ENCODE peak calls at places on chromosome 15, in eight cellular contexts. T is neural crest cell, F is fibroblast of mammary gland, W is left ventricle myocardium inferior, H is H9, O is HCT116, P is A549, V is dorsolateral prefrontal cortex. J is an unnamed sample.

GRCh38 chr15:80489030-80489594 is 84.9 kb downstream of the ARNT2 start:
- DNase-seq in T (no peak), F (peak), W (no peak), H (no peak), O (no peak), P (no peak), V (no peak), J (no peak)

GRCh38 chr15:55434989-55435825 is 26.9 kb downstream of the PIERCE2 start:
- DNase-seq in T (no peak), F (peak), W (no peak), H (no peak), O (peak), P (peak), V (no peak), J (peak)

GRCh38 chr15:60469893-60470641 is 8.9 kb downstream of the ICE2 start:
- DNase-seq in T (no peak), F (no peak), W (no peak), H (no peak), O (no peak), P (peak), V (no peak), J (no peak)

GRCh38 chr15:89633585-89633984 is 21.7 kb downstream of the KIF7 start:
- DNase-seq in T (no peak), F (no peak), W (no peak), H (no peak), O (no peak), P (no peak), V (no peak), J (no peak)

GRCh38 chr15:63334821-63335220 is 46.8 kb downstream of the CA12 start:
- DNase-seq in T (no peak), F (no peak), W (no peak), H (no peak), O (no peak), P (no peak), V (no peak), J (no peak)

GRCh38 chr15:45129651-45130129 is at the start of the genes DUOX1 and DUOXA1:
- DNase-seq in T (no peak), F (no peak), W (peak), H (peak), O (peak), P (no peak), V (no peak), J (peak)

GRCh38 chr15:60047701-60048100 is 43.6 kb downstream of the FOXB1 start:
- DNase-seq in T (no peak), F (peak), W (no peak), H (no peak), O (no peak), P (no peak), V (no peak), J (no peak)

GRCh38 chr15:76565366-76565765 is 228.8 kb downstream of the ISL2 start:
- DNase-seq in T (no peak), F (no peak), W (no peak), H (no peak), O (no peak), P (no peak), V (no peak), J (no peak)

GRCh38 chr15:99452728-99453643 is 112.8 kb upstream of the MEF2A start:
- DNase-seq in T (no peak), F (no peak), W (peak), H (no peak), O (no peak), P (no peak), V (peak), J (peak)

GRCh38 chr15:41180206-41180789 is 50.3 kb downstream of the EXD1 start:
- DNase-seq in T (no peak), F (no peak), W (no peak), H (no peak), O (no peak), P (no peak), V (no peak), J (no peak)

GRCh38 chr15:69164807-69165636 is 4.6 kb downstream of the GLCE start:
- DNase-seq in T (no peak), F (peak), W (no peak), H (no peak), O (no peak), P (no peak), V (no peak), J (no peak)

GRCh38 chr15:45384700-45385099 is 6.4 kb upstream of the GATM start:
- DNase-seq in T (no peak), F (no peak), W (no peak), H (no peak), O (no peak), P (no peak), V (no peak), J (no peak)

GRCh38 chr15:69170597-69170996 is 10.2 kb downstream of the GLCE start:
- DNase-seq in T (no peak), F (no peak), W (no peak), H (no peak), O (no peak), P (no peak), V (no peak), J (no peak)

GRCh38 chr15:33328105-33328504 is 17.3 kb downstream of the RYR3 start:
- DNase-seq in T (no peak), F (no peak), W (no peak), H (no peak), O (no peak), P (no peak), V (no peak), J (no peak)

GRCh38 chr15:41258706-41259471 is 27.8 kb downstream of the CHP1 start:
- DNase-seq in T (no peak), F (peak), W (no peak), H (no peak), O (no peak), P (no peak), V (no peak), J (peak)

GRCh38 chr15:40306908-40307307 is 827 bp downstream of the PLCB2 start:
- DNase-seq in T (no peak), F (no peak), W (no peak), H (no peak), O (no peak), P (no peak), V (no peak), J (no peak)

GRCh38 chr15:31457161-31457560 is 130.5 kb downstream of the KLF13 start:
- DNase-seq in T (no peak), F (peak), W (no peak), H (no peak), O (no peak), P (no peak), V (no peak), J (no peak)

GRCh38 chr15:31111091-31111647 is 9.6 kb upstream of the TRPM1 start:
- DNase-seq in T (no peak), F (peak), W (no peak), H (no peak), O (no peak), P (no peak), V (no peak), J (no peak)

GRCh38 chr15:51243774-51244173 is 94.6 kb downstream of the CYP19A1 start:
- DNase-seq in T (no peak), F (peak), W (no peak), H (no peak), O (peak), P (no peak), V (no peak), J (no peak)

GRCh38 chr15:93321881-93322282 is 232.9 kb upstream of the RGMA start:
- DNase-seq in T (no peak), F (no peak), W (no peak), H (no peak), O (no peak), P (no peak), V (no peak), J (peak)

GRCh38 chr15:64909546-64909945 is 2.2 kb upstream of the ANKDD1A start:
- DNase-seq in T (no peak), F (no peak), W (peak), H (no peak), O (no peak), P (no peak), V (no peak), J (no peak)

GRCh38 chr15:100889359-100890058 is 9.9 kb downstream of the ALDH1A3 start:
- DNase-seq in T (no peak), F (peak), W (peak), H (no peak), O (no peak), P (no peak), V (no peak), J (no peak)

GRCh38 chr15:93110502-93111040 is 21.6 kb upstream of the RGMA start:
- DNase-seq in T (no peak), F (peak), W (no peak), H (no peak), O (no peak), P (no peak), V (no peak), J (no peak)

GRCh38 chr15:77634266-77634962 is 1.7 kb upstream of the LINGO1 start:
- DNase-seq in T (peak), F (peak), W (peak), H (peak), O (peak), P (peak), V (peak), J (peak)

GRCh38 chr15:77633913-77634265 is 1.2 kb upstream of the LINGO1 start:
- DNase-seq in T (no peak), F (no peak), W (no peak), H (peak), O (no peak), P (no peak), V (no peak), J (no peak)

GRCh38 chr15:77631790-77632551 is 741 bp downstream of the LINGO1 start:
- DNase-seq in T (peak), F (no peak), W (peak), H (peak), O (no peak), P (peak), V (no peak), J (peak)

GRCh38 chr15:77632760-77633133 is at the start of gene LINGO1:
- DNase-seq in T (peak), F (peak), W (no peak), H (no peak), O (no peak), P (peak), V (no peak), J (peak)

DNA sequence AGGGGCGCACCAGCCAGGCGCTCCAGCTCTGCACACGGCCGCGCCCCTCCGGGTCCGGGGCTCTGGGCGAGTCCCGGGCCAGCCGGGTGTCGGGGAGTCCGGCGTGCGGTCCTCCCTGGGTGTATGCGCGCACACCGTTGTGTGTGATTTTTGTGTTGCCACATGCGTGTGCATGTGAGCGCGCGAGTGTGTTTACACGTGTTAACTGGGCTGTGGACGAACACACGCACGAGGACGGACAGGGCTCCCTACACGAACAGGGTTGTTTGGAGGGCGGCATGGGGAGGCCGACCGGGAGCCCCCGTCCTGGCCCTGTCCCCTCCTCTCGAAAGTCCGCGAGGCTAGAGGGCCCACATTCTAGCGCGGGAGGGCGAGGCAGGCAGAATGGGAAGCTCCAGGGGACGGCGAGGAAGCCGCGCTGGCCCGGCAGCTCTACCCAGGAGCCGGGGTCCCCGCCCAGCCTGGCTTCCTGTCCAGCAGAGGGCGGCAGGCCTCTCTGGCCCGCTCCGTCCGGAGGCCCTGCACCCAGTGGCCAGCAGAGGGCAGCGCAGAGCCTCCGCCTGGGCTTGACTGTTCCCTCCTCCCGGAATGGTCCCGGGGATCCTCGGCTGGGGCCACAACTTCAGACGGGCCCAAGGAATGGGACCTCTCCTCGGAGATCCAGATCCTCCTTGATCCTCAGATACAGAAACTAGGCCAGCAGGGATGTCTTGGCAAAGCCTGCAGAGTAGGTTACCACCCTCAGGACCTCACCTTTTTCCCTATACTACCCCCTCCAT is 611 bp upstream of the LINGO1 start:
- DNase-seq in T (peak), F (peak), W (peak), H (peak), O (peak), P (peak), V (peak), J (peak)
- TF ChIP-seq CTCF in T (peak), F (peak), W (peak), H (peak), O (peak), P (peak), V (peak), J (peak)

DNA sequence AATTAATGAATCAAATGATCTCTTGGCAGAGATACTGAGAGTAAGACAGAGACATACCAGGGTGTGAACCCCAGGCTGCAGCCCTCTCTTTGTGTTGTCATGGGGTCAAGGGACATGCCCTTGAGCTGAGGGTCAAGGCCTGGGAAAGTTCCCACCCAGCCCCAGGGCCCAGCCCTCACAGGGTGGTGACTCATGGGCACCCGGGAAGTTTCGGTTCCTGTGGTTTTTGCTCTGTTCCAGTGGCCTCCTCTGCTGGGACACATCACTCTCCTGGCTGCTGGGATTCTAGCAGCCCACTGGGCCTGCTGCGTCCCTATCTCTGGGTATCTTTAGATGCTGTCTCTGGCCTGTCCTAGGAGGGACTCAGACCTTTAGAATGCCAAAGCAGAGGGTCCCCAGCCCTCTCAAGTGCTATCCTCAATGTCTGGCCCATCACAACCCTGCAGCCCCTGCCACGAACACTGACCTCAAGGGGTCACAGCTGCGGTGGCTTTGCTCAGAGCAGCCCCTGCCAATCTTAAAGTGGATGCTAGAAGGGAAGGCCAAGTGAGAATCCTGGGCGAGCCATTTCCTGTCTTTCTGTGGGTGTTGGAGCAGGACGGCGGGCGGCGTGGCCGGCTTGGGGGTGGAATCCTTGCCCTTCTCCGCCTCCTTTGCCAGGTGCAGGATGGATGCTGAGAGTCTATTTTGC is 148.4 kb upstream of the TLE3 start:
- DNase-seq in T (no peak), F (peak), W (peak), H (no peak), O (peak), P (peak), V (no peak), J (peak)
- TF ChIP-seq CTCF in T (no peak), F (no peak), W (no peak), H (no peak), O (no peak), P (no peak), V (no peak), J (no peak)

DNA sequence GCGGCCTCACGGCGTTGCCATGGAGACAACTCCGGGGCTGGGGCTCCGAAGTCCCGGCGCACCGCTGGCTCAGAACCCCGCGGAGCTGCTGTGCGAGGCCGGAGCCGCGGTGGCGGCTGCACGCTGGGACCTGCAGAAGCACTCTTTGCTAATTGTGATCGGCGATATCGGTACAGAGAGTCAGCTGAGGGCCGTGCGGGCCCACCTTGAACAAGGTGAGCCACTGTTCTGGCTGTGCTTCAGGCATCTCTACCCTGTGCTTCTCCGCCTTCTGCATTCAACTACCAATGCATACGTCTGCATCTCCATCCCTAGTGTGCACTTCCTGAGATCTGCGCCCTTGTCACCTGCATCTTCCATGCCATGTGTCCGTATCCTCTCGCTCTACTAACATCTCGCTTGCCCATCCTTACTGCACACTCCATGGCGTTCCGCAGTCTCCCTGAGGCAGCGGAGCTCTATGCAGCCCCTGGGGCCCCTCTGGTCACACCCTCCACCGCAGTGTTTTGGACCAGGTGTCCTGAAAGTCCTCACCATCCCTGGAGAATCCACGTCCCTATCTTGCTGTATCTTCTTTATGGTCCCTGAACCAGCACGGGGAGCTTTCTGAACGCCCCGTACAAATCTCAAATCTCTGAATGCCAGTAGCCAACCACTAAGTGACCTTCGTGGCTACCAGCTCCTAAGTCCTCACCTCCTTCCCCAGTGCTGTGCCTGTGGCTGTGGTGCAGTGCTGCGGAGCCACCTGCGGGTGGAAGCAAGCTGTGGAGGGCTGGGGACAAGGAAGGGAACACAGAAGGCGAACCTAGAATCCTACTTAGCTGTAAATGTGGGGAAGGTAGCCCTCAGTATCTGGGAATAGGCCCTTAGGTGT is 6.2 kb upstream of the MAP1A start:
- DNase-seq in T (peak), F (no peak), W (no peak), H (peak), O (peak), P (peak), V (no peak), J (no peak)
- TF ChIP-seq CTCF in T (peak), F (peak), W (peak), H (peak), O (peak), P (peak), V (no peak), J (no peak)

GRCh38 chr15:47496343-47497185 is 220.7 kb upstream of the SEMA6D start:
- DNase-seq in T (no peak), F (peak), W (no peak), H (no peak), O (no peak), P (no peak), V (no peak), J (no peak)
- TF ChIP-seq CTCF in T (peak), F (peak), W (peak), H (peak), O (no peak), P (no peak), V (no peak), J (no peak)

GRCh38 chr15:67105065-67105951 is 39.9 kb downstream of the SMAD3 start:
- DNase-seq in T (no peak), F (peak), W (no peak), H (no peak), O (peak), P (peak), V (no peak), J (peak)
- TF ChIP-seq CTCF in T (no peak), F (no peak), W (no peak), H (peak), O (no peak), P (no peak), V (no peak), J (no peak)

GRCh38 chr15:25439456-25439836 is 622 bp upstream of the UBE3A start:
- DNase-seq in T (no peak), F (peak), W (no peak), H (no peak), O (peak), P (no peak), V (no peak), J (no peak)

GRCh38 chr15:25437751-25438600 is 848 bp downstream of the UBE3A start:
- DNase-seq in T (peak), F (peak), W (peak), H (peak), O (peak), P (no peak), V (peak), J (peak)

GRCh38 chr15:25441111-25441510 is 2.3 kb upstream of the UBE3A start:
- DNase-seq in T (no peak), F (no peak), W (no peak), H (no peak), O (no peak), P (no peak), V (no peak), J (no peak)

GRCh38 chr15:25436707-25437106 is 2.1 kb downstream of the UBE3A start:
- DNase-seq in T (no peak), F (no peak), W (no peak), H (no peak), O (no peak), P (no peak), V (no peak), J (no peak)

DNA sequence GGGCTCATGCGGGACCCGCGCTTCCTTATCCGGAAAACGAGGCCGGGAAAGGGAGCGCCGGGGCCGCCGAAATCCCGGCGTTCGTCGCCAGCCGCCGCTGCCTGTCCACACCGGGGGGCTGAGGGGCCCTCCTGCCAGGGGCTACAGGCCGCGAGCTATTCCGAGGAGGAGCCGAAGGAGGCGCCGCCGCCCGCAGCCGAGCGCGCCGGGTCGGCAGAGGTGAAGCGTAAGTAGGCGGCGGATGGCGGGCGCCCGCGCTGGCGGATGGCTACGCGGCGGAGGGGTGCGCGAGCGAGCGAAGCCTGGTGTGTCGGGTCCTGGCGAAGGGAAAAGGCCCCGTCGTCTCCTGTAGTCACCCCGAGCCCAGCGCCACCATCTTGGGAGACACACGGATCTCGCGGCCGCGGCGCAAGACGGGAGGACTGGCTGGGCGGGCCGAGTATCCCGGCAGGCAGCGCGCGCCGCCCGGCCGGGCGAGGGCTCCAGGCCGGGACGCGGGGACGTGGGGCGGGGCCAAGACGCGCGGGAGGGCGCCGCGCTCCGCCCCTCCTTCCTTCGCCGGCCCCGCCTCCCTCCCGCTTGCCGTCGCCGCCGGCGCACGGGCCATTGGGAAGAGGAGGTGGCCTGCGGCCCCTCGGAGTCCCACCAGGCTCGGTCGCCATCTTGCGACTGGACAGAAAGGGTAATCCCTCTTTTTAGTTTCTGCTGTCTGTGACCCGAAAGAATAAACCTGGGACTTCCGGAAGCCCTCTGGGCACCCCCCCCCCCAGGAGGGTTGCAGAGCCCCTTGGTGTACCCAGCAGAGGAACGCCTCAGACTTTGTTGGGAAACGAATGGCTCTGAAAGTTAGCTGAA is at the start of gene UBE3A:
- DNase-seq in T (peak), F (peak), W (peak), H (peak), O (peak), P (peak), V (peak), J (peak)
- TF ChIP-seq CTCF in T (no peak), F (peak), W (peak), H (peak), O (no peak), P (no peak), V (peak), J (no peak)

GRCh38 chr15:36050899-36051298 is 504.9 kb upstream of the DPH6 start:
- DNase-seq in T (no peak), F (no peak), W (no peak), H (no peak), O (no peak), P (no peak), V (no peak), J (no peak)
- TF ChIP-seq CTCF in T (no peak), F (no peak), W (no peak), H (no peak), O (no peak), P (no peak), V (no peak), J (no peak)

GRCh38 chr15:58677426-58677825 is 72.1 kb downstream of the ADAM10 start:
- DNase-seq in T (no peak), F (no peak), W (no peak), H (no peak), O (no peak), P (no peak), V (no peak), J (no peak)
- TF ChIP-seq CTCF in T (no peak), F (no peak), W (peak), H (no peak), O (no peak), P (peak), V (peak), J (no peak)

J was measured in Calu3.